ENCODE peak calls at places on chromosomes 12 and 14, in eight cellular contexts. B, Z, C, X, T, K, A and Y are unnamed samples.

GRCh38 chr14:33934043-33934750 is 16.7 kb downstream of the EGLN3 start:
- DNase-seq in B (no peak), Z (peak), C (no peak), X (no peak), T (no peak), K (no peak), A (no peak), Y (no peak)

GRCh38 chr14:103107941-103108748 is 13.6 kb downstream of the EXOC3L4 start:
- DNase-seq in B (no peak), Z (no peak), C (no peak), X (no peak), T (no peak), K (no peak), A (no peak), Y (no peak)

GRCh38 chr12:115229517-115229916 is 545.5 kb upstream of the TBX3 start:
- DNase-seq in B (no peak), Z (no peak), C (no peak), X (no peak), T (no peak), K (no peak), A (no peak), Y (no peak)

GRCh38 chr12:7645395-7646177 is 20.1 kb downstream of the APOBEC1 start:
- DNase-seq in B (no peak), Z (peak), C (peak), X (peak), T (peak), K (no peak), A (no peak), Y (peak)

GRCh38 chr12:11718768-11719253 is 69.3 kb downstream of the ETV6 start:
- DNase-seq in B (no peak), Z (peak), C (no peak), X (no peak), T (no peak), K (no peak), A (no peak), Y (peak)

GRCh38 chr12:79691299-79692248 is 810 bp upstream of the PAWR start:
- DNase-seq in B (no peak), Z (peak), C (peak), X (peak), T (peak), K (no peak), A (no peak), Y (peak)

GRCh38 chr12:40691913-40692616 is at the start of gene CNTN1:
- DNase-seq in B (peak), Z (peak), C (no peak), X (peak), T (no peak), K (peak), A (peak), Y (peak)

GRCh38 chr12:117521327-117521726 is 159.9 kb upstream of the NOS1 start:
- DNase-seq in B (no peak), Z (no peak), C (no peak), X (no peak), T (peak), K (no peak), A (no peak), Y (peak)

GRCh38 chr14:104136472-104137296 is 1.7 kb upstream of the KIF26A start:
- DNase-seq in B (peak), Z (no peak), C (no peak), X (no peak), T (no peak), K (peak), A (peak), Y (no peak)

GRCh38 chr14:20679907-20680306 is 4.5 kb upstream of the RNASE4 start:
- DNase-seq in B (no peak), Z (peak), C (peak), X (no peak), T (no peak), K (no peak), A (no peak), Y (peak)

GRCh38 chr14:106622200-106622745 is 1095.9 kb downstream of the TMEM121 start:
- DNase-seq in B (no peak), Z (no peak), C (no peak), X (no peak), T (no peak), K (no peak), A (no peak), Y (no peak)

GRCh38 chr12:120466560-120467315 is 2.8 kb downstream of the SRSF9 start:
- DNase-seq in B (no peak), Z (peak), C (peak), X (no peak), T (no peak), K (no peak), A (peak), Y (peak)

GRCh38 chr12:15146585-15146984 is 74.6 kb downstream of the RERG start:
- DNase-seq in B (no peak), Z (peak), C (no peak), X (no peak), T (no peak), K (no peak), A (no peak), Y (no peak)

GRCh38 chr12:6205144-6205539 is 4.9 kb downstream of the CD9 start:
- DNase-seq in B (no peak), Z (peak), C (no peak), X (no peak), T (no peak), K (no peak), A (no peak), Y (no peak)

GRCh38 chr12:64608901-64609542 is 1.3 kb upstream of the RASSF3 start:
- DNase-seq in B (no peak), Z (peak), C (peak), X (no peak), T (no peak), K (no peak), A (no peak), Y (peak)

GRCh38 chr12:9651265-9651729 is 18.2 kb upstream of the CLEC2D start:
- DNase-seq in B (no peak), Z (peak), C (no peak), X (peak), T (peak), K (no peak), A (no peak), Y (peak)

GRCh38 chr12:80032967-80033366 is 66.4 kb upstream of the OTOGL start:
- DNase-seq in B (no peak), Z (peak), C (no peak), X (no peak), T (no peak), K (no peak), A (no peak), Y (no peak)

GRCh38 chr12:96811083-96811482 is 96.0 kb upstream of the NEDD1 start:
- DNase-seq in B (no peak), Z (peak), C (peak), X (peak), T (peak), K (no peak), A (no peak), Y (peak)

GRCh38 chr14:59199205-59199604 is 10.7 kb downstream of the DAAM1 start:
- DNase-seq in B (no peak), Z (no peak), C (no peak), X (no peak), T (no peak), K (no peak), A (no peak), Y (no peak)

GRCh38 chr12:113194971-113195391 is 9.5 kb downstream of the RITA1 start:
- DNase-seq in B (no peak), Z (peak), C (no peak), X (peak), T (no peak), K (no peak), A (no peak), Y (peak)

GRCh38 chr12:77845831-77846230 is 15.1 kb downstream of the NAV3 start:
- DNase-seq in B (no peak), Z (peak), C (no peak), X (no peak), T (no peak), K (no peak), A (no peak), Y (peak)

GRCh38 chr12:31922341-31923062 is 36.7 kb upstream of the RESF1 start:
- DNase-seq in B (no peak), Z (peak), C (peak), X (no peak), T (no peak), K (no peak), A (no peak), Y (peak)

GRCh38 chr12:50597200-50598195 is 92.7 kb downstream of the DIP2B start:
- DNase-seq in B (no peak), Z (peak), C (no peak), X (no peak), T (no peak), K (no peak), A (no peak), Y (peak)

GRCh38 chr14:90294872-90295271 is 36.9 kb downstream of the NRDE2 start:
- DNase-seq in B (no peak), Z (no peak), C (no peak), X (no peak), T (no peak), K (no peak), A (no peak), Y (no peak)

GRCh38 chr14:90645842-90646443 is 170.3 kb downstream of the TTC7B start:
- DNase-seq in B (no peak), Z (peak), C (peak), X (peak), T (no peak), K (no peak), A (no peak), Y (no peak)

GRCh38 chr14:96745500-96746051 is 51.6 kb upstream of the VRK1 start:
- DNase-seq in B (no peak), Z (no peak), C (no peak), X (no peak), T (no peak), K (no peak), A (no peak), Y (no peak)

GRCh38 chr14:96739511-96739910 is 57.7 kb upstream of the VRK1 start:
- DNase-seq in B (no peak), Z (no peak), C (no peak), X (no peak), T (no peak), K (no peak), A (no peak), Y (no peak)

GRCh38 chr14:96737869-96738268 is 59.3 kb upstream of the VRK1 start:
- DNase-seq in B (no peak), Z (no peak), C (no peak), X (no peak), T (no peak), K (no peak), A (no peak), Y (no peak)

GRCh38 chr14:96746101-96746500 is 51.1 kb upstream of the VRK1 start:
- DNase-seq in B (no peak), Z (no peak), C (no peak), X (no peak), T (no peak), K (no peak), A (no peak), Y (no peak)

GRCh38 chr14:96741151-96741977 is 55.8 kb upstream of the VRK1 start:
- DNase-seq in B (peak), Z (peak), C (no peak), X (no peak), T (no peak), K (peak), A (peak), Y (peak)
- H3K4me3 ChIP-seq in B (peak), Z (peak), C (peak), X (peak), T (peak), K (peak), A (no peak), Y (peak)

GRCh38 chr14:50512463-50512862 is 19.9 kb downstream of the MAP4K5 start:
- DNase-seq in B (no peak), Z (no peak), C (no peak), X (no peak), T (no peak), K (no peak), A (no peak), Y (no peak)
- TF ChIP-seq CTCF in B (no peak), Z (no peak), C (no peak), X (no peak), T (no peak), K (no peak), A (no peak), Y (no peak)

DNA sequence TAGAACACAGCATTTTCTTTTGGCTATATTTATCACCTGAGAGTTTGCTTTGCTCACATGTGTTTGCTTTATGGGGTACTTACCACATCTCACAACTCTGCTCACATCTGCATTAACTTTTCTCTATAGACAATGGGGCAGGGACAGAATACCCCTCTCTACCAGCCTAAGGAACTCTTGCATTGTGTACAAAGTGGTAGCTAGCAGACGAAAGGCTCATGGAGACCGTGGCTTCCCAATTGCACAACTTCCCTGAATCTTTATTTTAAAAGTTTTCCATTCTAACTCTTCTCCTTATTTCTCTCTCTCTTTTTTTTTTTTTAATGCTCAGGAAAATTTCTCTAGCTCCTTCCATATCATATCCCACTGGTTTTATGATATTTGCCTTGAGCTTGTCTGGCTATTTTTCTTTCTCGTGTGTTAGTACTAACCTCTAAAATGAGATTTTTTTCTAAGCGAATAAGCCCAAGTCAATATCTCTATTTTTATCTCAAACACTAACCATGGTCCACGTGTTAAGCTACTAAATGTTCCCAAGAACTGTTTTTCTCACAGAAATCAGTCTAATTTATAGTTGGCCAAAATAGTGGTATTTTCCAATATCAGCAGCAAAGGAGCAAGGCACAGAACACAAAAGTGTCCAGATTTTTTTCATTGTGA is 155.2 kb downstream of the STXBP6 start:
- DNase-seq in B (no peak), Z (no peak), C (no peak), X (no peak), T (no peak), K (no peak), A (no peak), Y (no peak)
- H3K4me3 ChIP-seq in B (no peak), Z (no peak), C (no peak), X (no peak), T (no peak), K (no peak), A (no peak), Y (no peak)

GRCh38 chr12:103751171-103751570 is 89.9 kb downstream of the NT5DC3 start:
- DNase-seq in B (no peak), Z (no peak), C (no peak), X (no peak), T (no peak), K (no peak), A (no peak), Y (no peak)
- TF ChIP-seq CTCF in B (no peak), Z (no peak), C (peak), X (peak), T (no peak), K (no peak), A (no peak), Y (peak)

GRCh38 chr14:77613207-77613606 is 3.2 kb downstream of the SPTLC2 start:
- DNase-seq in B (no peak), Z (peak), C (no peak), X (no peak), T (no peak), K (no peak), A (no peak), Y (no peak)
- H3K4me3 ChIP-seq in B (no peak), Z (no peak), C (no peak), X (no peak), T (no peak), K (no peak), A (no peak), Y (no peak)

DNA sequence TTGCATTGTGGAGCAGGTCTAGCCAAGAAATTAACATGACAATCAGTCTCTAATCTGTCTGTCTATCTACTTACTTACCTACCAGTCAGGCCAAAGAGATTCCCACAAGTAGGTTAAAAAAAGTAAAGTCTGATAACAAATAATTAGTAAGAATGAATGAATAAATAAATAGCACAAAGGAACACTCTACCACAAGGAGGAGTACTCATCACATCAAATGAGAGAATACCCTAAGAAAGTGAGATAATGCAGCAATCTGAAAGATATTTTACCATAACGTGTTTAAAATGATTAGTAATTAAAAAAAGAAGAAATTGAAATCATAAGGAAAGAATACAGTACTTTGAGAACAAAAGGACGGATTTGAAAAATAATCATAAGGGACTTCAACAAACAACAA is 187.2 kb downstream of the SYNE2 start:
- DNase-seq in B (no peak), Z (peak), C (no peak), X (no peak), T (peak), K (no peak), A (no peak), Y (peak)
- TF ChIP-seq CTCF in B (peak), Z (peak), C (no peak), X (no peak), T (peak), K (no peak), A (no peak), Y (peak)

GRCh38 chr12:4441355-4442330 is 4.0 kb downstream of the FGF6 start:
- DNase-seq in B (no peak), Z (no peak), C (no peak), X (no peak), T (no peak), K (no peak), A (no peak), Y (no peak)
- H3K4me3 ChIP-seq in B (no peak), Z (no peak), C (no peak), X (no peak), T (no peak), K (no peak), A (no peak), Y (no peak)

GRCh38 chr14:56117765-56118610 is at the start of gene PELI2:
- DNase-seq in B (peak), Z (peak), C (peak), X (peak), T (no peak), K (peak), A (peak), Y (peak)
- TF ChIP-seq CTCF in B (no peak), Z (no peak), C (no peak), X (peak), T (peak), K (no peak), A (no peak), Y (no peak)